ENCODE peak calls at places on chromosome 16, in six cellular contexts. C, U, A, R, K and W are unnamed samples.

GRCh38 chr16:78593352-78593751 is 493.9 kb downstream of the WWOX start:
- DNase-seq in C (no peak), R (no peak), U (no peak), A (no peak), K (no peak), W (no peak)

GRCh38 chr16:50273888-50274770 is 7.8 kb downstream of the ADCY7 start:
- DNase-seq in K (no peak), R (peak), U (no peak), C (no peak), A (peak), W (peak)

GRCh38 chr16:50275428-50276127 is 9.2 kb downstream of the ADCY7 start:
- DNase-seq in U (no peak), R (no peak), K (no peak), C (no peak), A (no peak), W (no peak)

GRCh38 chr16:66551362-66551761 is 1.0 kb upstream of the CKLF start:
- DNase-seq in K (no peak), A (peak), C (no peak), R (peak), U (no peak), W (peak)

GRCh38 chr16:86215233-86215978 is 294.9 kb upstream of the FOXF1 start:
- DNase-seq in A (no peak), R (no peak), U (no peak), C (peak), K (no peak), W (no peak)

GRCh38 chr16:10969615-10970014 is 25.3 kb downstream of the CLEC16A start:
- DNase-seq in A (no peak), R (no peak), U (no peak), K (no peak), C (no peak), W (no peak)

GRCh38 chr16:85392756-85393673 is 220.1 kb upstream of the GSE1 start:
- DNase-seq in C (peak), U (no peak), A (no peak), R (peak), K (no peak), W (no peak)

GRCh38 chr16:50182441-50182840 is 29.3 kb downstream of the TENT4B start:
- DNase-seq in K (no peak), U (no peak), R (no peak), A (no peak), C (no peak), W (no peak)

GRCh38 chr16:49643429-49644142 is 212.3 kb downstream of the ZNF423 start:
- DNase-seq in C (no peak), A (no peak), R (no peak), U (no peak), K (peak), W (no peak)

GRCh38 chr16:67883872-67884261 is 818 bp upstream of the NRN1L start:
- DNase-seq in U (no peak), C (peak), K (no peak), A (peak), R (peak), W (peak)

GRCh38 chr16:79169239-79169638 is 431.3 kb downstream of the MAF start:
- DNase-seq in U (no peak), K (no peak), A (no peak), C (no peak), R (no peak), W (no peak)

GRCh38 chr16:86042996-86043725 is 144.2 kb downstream of the IRF8 start:
- DNase-seq in R (no peak), U (no peak), C (no peak), K (no peak), A (no peak), W (no peak)

GRCh38 chr16:3174618-3175148 is 13.3 kb upstream of the OR1F1 start:
- DNase-seq in C (no peak), K (no peak), R (peak), A (no peak), U (no peak), W (no peak)
- H3K4me3 ChIP-seq in C (no peak), K (no peak), R (no peak), A (no peak), U (peak), W (no peak)

GRCh38 chr16:27175888-27176287 is 27.4 kb upstream of the KDM8 start:
- DNase-seq in K (no peak), R (no peak), U (no peak), A (no peak), C (no peak), W (no peak)
- H3K4me3 ChIP-seq in K (no peak), R (no peak), U (no peak), A (no peak), C (no peak), W (no peak)

DNA sequence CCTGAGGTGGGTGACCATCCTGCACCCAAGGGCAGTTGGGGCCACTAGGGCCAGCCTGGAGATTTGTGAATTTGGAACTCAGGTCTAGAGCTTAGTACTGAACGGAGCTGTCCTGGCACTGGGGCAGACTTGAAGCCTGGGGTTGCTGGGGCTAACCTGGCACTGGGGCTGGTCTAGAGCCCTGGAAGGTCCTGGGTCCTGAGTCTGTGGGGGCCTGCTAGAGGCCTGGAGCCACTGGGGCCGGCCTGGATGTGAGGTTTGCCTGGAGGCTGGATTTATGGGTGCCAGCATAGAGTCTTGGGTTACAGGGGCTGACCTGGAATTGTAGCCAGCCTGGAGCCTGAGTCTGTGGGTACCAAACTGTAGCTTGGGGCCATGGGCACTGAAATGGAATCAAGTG is 1216.9 kb downstream of the CDH11 start:
- DNase-seq in U (no peak), C (no peak), R (no peak), A (no peak), K (no peak), W (no peak)
- H3K4me3 ChIP-seq in U (no peak), C (no peak), R (no peak), A (no peak), K (no peak), W (no peak)

GRCh38 chr16:2842340-2843000 is 12.4 kb downstream of the ZG16B start:
- DNase-seq in R (peak), C (no peak), A (peak), K (no peak), U (no peak), W (peak)
- H3K4me3 ChIP-seq in R (peak), C (no peak), A (no peak), K (no peak), U (no peak), W (peak)

GRCh38 chr16:88992351-88993005 is 15.5 kb upstream of the CBFA2T3 start:
- DNase-seq in U (no peak), A (no peak), C (no peak), R (no peak), K (no peak), W (no peak)

GRCh38 chr16:88991813-88992350 is 14.9 kb upstream of the CBFA2T3 start:
- DNase-seq in U (no peak), R (no peak), K (no peak), C (no peak), A (no peak), W (no peak)

GRCh38 chr16:88994704-88995103 is 17.7 kb upstream of the CBFA2T3 start:
- DNase-seq in C (no peak), A (no peak), R (no peak), K (no peak), U (no peak), W (no peak)

GRCh38 chr16:88993946-88994600 is 17.1 kb upstream of the CBFA2T3 start:
- DNase-seq in A (no peak), C (no peak), R (no peak), U (no peak), K (no peak), W (no peak)

DNA sequence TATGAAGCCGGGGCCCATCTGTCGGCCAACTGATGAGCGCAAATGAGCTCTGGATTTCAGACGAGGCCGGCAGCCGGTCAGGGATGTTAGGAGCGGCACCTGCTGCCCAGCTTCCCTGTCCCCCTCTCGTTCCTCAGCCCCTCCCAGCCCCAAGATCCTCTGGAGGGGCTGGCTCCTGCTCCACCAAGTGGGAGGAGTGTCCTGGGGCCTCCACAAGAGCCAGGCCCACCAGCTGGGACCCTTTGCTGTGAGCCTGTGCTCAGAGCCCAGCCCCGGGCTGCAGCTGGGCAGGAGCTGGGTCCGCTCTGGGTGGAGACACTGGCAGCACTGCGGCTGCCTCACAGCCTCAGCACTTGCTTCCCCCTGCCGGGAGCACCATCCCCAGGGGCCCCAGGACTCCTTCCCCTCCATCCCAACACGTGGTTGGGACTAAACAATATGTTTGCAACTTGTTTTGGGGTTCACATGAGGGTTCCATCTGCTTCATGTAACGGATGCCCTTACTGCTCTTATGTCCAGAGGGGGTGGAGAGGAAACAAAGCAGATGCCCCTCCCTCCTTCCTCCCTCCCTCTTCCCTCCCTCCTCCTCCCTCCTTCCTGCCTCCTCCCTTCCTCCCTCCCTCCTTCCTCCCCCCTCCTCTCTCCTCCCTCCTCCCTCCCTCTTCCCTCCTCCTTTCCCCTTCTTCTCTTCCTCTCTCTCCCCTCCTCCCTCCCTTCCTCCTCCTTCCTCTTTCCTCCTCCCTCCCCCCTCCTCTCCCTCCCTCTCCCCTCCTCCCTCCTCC is 16.2 kb upstream of the CBFA2T3 start:
- DNase-seq in R (no peak), A (no peak), C (no peak), K (no peak), U (no peak), W (no peak)
- H3K4me3 ChIP-seq in R (no peak), A (no peak), C (no peak), K (no peak), U (no peak), W (no peak)

DNA sequence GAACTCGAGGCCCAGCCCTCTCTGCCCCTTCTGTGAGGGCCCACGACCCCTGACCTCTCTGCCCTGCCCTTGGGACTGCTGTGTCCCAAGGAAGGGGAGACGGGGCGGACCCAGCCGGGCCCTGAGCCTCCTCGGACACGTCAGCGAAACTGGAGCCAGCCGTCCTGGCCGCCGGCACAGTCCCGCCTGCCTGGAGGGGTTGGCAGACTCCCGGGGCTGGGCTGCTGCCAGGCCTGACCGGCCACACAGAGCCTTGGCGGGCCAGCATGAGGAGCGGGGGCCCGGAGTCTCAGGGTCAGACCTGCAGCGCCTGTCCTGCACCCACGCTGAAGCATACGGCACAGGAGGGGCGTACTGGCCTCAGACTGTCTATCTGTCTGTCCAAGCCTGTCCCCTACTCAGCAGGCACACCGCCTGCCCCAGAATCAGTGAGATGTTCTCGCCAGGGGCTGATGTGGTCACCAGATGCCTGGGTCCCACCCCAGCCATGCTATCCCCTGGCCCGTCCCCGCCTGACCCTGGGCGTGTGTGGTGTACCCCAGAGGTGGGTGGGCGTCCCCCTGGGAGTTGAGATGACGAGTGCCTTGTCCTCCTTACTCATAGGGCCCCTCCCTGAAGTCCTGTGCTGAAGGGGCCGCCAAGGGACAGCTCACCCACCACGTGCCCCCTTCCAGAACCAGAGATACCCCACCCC is 4.6 kb downstream of the VASN start:
- DNase-seq in U (peak), C (peak), R (peak), A (no peak), K (no peak), W (no peak)
- H3K4me3 ChIP-seq in U (peak), C (no peak), R (peak), A (no peak), K (peak), W (no peak)

DNA sequence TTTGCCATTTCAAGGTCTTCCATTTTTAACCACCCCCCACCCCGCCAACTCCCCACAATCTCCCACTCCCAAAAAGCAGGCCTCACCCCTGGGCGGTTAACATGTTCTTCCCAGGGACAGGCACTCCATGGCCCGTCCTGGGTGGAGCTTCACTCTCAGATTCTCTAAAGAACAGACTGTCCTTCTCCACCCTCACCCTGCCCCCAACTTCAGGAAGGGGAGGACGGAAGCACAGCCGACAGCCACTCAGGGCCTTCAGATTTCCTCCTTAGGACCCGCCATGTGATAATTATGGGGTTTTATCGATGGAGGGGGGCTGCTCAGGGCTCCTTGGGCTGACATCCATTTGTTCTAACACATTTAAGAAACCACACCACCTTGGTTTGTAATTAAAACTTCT is 61.9 kb downstream of the ZFHX3 start:
- DNase-seq in K (no peak), R (no peak), A (no peak), C (peak), U (no peak), W (no peak)
- H3K4me3 ChIP-seq in K (no peak), R (no peak), A (no peak), C (no peak), U (no peak), W (no peak)

DNA sequence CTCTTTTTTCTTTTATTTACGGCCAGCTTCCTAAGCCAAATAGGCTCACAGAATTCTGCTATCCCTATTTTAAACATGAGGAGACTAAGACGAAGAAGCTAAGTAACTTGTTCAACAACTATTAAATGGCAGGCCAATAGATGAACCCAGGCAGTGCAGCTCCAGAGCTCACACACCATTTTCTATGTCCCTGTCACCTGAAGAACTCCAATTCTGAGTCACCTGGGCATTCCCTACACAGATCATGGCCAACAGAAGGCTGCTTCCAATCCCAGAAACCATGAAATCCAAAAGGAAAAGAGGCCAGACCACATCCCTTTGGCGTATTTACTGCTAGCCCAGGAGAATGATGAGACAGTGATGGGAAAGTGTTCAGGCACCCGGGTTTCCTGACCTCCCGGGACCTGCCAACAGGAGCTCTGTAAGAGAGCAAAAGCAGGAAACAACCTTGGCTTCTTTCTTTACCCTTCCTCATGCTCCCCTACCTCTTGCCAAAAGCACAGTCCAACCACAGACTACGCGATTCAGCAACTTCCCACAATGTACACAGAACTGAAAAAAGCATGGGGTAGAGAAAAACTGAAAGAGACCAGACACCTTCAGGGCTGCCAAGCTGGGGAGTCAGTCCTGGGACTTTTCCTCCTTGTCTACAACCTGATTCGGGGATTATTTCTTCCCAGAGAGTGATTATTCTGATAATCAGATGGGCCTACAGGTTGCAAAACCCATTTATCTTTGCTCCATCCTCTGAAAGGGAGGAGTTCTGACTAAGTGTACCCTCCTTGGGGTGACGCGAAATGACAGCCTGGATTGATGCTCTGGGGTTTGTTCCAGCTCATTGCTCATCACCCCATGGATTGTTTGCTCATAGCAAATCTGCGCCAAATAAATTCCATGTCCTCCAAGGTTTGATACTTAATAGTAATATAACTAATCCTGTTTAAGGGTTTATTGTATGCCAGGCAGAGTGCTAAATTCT is 47.8 kb upstream of the HAS3 start:
- DNase-seq in U (no peak), K (peak), C (no peak), A (no peak), R (no peak), W (peak)
- H3K4me3 ChIP-seq in U (no peak), K (no peak), C (no peak), A (no peak), R (no peak), W (no peak)